ENCODE peak calls at places on chromosomes 2 and 18, in four cellular contexts. S, L, Q and G are unnamed samples.

GRCh38 chr18:74498712-74499629 is 2.8 kb downstream of the CNDP2 start:
- DNase-seq in L (peak; percentile 68), Q (no peak), S (no peak), G (peak; percentile 79)

GRCh38 chr2:42918671-42919335 is 126.4 kb upstream of the HAAO start:
- DNase-seq in S (no peak), L (no peak), Q (no peak), G (no peak)

GRCh38 chr18:48105317-48105716 is 174.9 kb upstream of the SMAD2 start:
- DNase-seq in L (no peak), S (no peak), Q (no peak), G (no peak)

GRCh38 chr18:74241426-74241825 is 50.3 kb downstream of the CYB5A start:
- DNase-seq in S (no peak), L (no peak), Q (no peak), G (no peak)

GRCh38 chr2:70570041-70570661 is 16.5 kb upstream of the TGFA start:
- DNase-seq in L (no peak), S (no peak), Q (peak; percentile 79), G (no peak)

GRCh38 chr18:3329471-3329870 is 67.5 kb downstream of the MYL12B start:
- DNase-seq in S (no peak), Q (no peak), L (no peak), G (no peak)

GRCh38 chr2:197269815-197270214 is 40.8 kb downstream of the ANKRD44 start:
- DNase-seq in L (no peak), Q (no peak), S (no peak), G (no peak)

GRCh38 chr2:73685770-73686438 is 43.7 kb upstream of the NAT8 start:
- DNase-seq in Q (no peak), L (no peak), S (no peak), G (no peak)

GRCh38 chr2:120514521-120514920 is 168.6 kb downstream of the INHBB start:
- DNase-seq in S (no peak), Q (no peak), L (no peak), G (no peak)

GRCh38 chr2:176637497-176638166 is 368.4 kb downstream of the MTX2 start:
- DNase-seq in L (no peak), Q (no peak), S (no peak), G (no peak)

GRCh38 chr2:174785481-174785880 is 21.2 kb upstream of the CHRNA1 start:
- DNase-seq in S (no peak), L (no peak), Q (no peak), G (no peak)

GRCh38 chr18:5162111-5162510 is 34.9 kb downstream of the AKAIN1 start:
- DNase-seq in L (no peak), S (no peak), Q (no peak), G (no peak)

GRCh38 chr18:11994708-11995444 is 13.6 kb downstream of the IMPA2 start:
- DNase-seq in Q (no peak), S (no peak), L (no peak), G (no peak)

GRCh38 chr2:17058772-17059402 is 393.3 kb upstream of the CYRIA start:
- DNase-seq in L (no peak), Q (no peak), S (no peak), G (no peak)

GRCh38 chr2:47771211-47771610 is 11.7 kb upstream of the MSH6 start:
- DNase-seq in S (no peak), L (no peak), Q (no peak), G (no peak)

GRCh38 chr18:59988098-59988706 is 88.4 kb downstream of the PMAIP1 start:
- DNase-seq in Q (peak; percentile 34), L (peak; percentile 40), S (peak; percentile 35), G (peak; percentile 52)

GRCh38 chr2:46967990-46968647 is 52.5 kb upstream of the MCFD2 start:
- DNase-seq in Q (peak; percentile 80), L (no peak), S (peak; percentile 57), G (no peak)

GRCh38 chr2:223075301-223076270 is 23.6 kb downstream of the KCNE4 start:
- DNase-seq in L (no peak), S (no peak), Q (no peak), G (no peak)

GRCh38 chr2:237122214-237122666 is 36.6 kb downstream of the COPS8 start:
- DNase-seq in Q (no peak), L (peak; percentile 8), S (no peak), G (peak; percentile 60)

GRCh38 chr2:168999668-169000213 is 31.4 kb downstream of the ABCB11 start:
- DNase-seq in Q (no peak), S (no peak), L (no peak), G (no peak)